ENCODE peak calls at places on chromosomes 4 and X, in six cellular contexts. N, Q, E, G, C and R are unnamed samples.
A peak's percentile ranks its signal among the peaks of the same experiment; 100 is the strongest.

GRCh38 chr4:118124977-118125376 is 90.7 kb downstream of the NDST3 start:
- DNase-seq in G (no peak), E (no peak), Q (no peak), N (peak; percentile 39), C (no peak), R (no peak)

GRCh38 chr4:73901031-73901430 is 31.8 kb downstream of the CXCL1 start:
- DNase-seq in N (no peak), G (no peak), Q (no peak), C (no peak), E (no peak), R (no peak)

GRCh38 chrX:25083661-25084060 is 67.9 kb upstream of the ARX start:
- DNase-seq in C (no peak), E (peak; percentile 52), Q (no peak), N (no peak), G (no peak), R (no peak)

GRCh38 chr4:150395872-150396271 is 186.1 kb upstream of the MAB21L2 start:
- DNase-seq in N (no peak), Q (no peak), C (no peak), G (peak; percentile 13), E (no peak), R (no peak)

GRCh38 chrX:70422886-70423336 is at the start of gene GDPD2:
- DNase-seq in Q (peak; percentile 92), E (no peak), N (no peak), C (no peak), G (no peak), R (no peak)

GRCh38 chr4:170705907-170706306 is 616.2 kb upstream of the AADAT start:
- DNase-seq in C (no peak), N (no peak), E (no peak), G (no peak), Q (no peak), R (no peak)

GRCh38 chrX:40175416-40176255 is 77.9 kb upstream of the BCOR start:
- DNase-seq in N (peak; percentile 36), E (no peak), Q (peak; percentile 81), G (peak; percentile 77), C (peak; percentile 89), R (peak; percentile 72)

GRCh38 chr4:149518471-149518870 is 297.2 kb downstream of the IQCM start:
- DNase-seq in C (no peak), N (no peak), Q (no peak), G (no peak), E (no peak), R (no peak)

GRCh38 chr4:182897601-182898478 is 19.3 kb downstream of the DCTD start:
- DNase-seq in C (no peak), N (no peak), Q (peak; percentile 43), E (no peak), G (no peak), R (no peak)